ENCODE peak calls at places on chromosomes 16 and 17, in six cellular contexts. One of them, this sample, is unnamed. For H3K4me1, the result is how much of the 10 kb centered on the place peaks cover.

GRCh38 chr17:37607637-37608368 is 1.4 kb downstream of the SYNRG start:
- DNase-seq in CD4-positive, CD25-positive, alpha-beta regulatory T cell: no peak
- DNase-seq in tibial nerve: no peak
- DNase-seq in IMR-90: no peak
- DNase-seq in adrenal gland: no peak
- DNase-seq in heart left ventricle: no peak
- DNase-seq in this sample: peak

GRCh38 chr17:65674246-65675045 is 113.0 kb upstream of the AXIN2 start:
- DNase-seq in IMR-90: no peak
- DNase-seq in CD4-positive, CD25-positive, alpha-beta regulatory T cell: no peak
- DNase-seq in adrenal gland: no peak
- DNase-seq in heart left ventricle: no peak
- DNase-seq in tibial nerve: no peak
- DNase-seq in this sample: no peak

GRCh38 chr16:66988197-66988788 is at the start of gene CES4A:
- DNase-seq in IMR-90: peak
- DNase-seq in heart left ventricle: no peak
- DNase-seq in tibial nerve: peak
- DNase-seq in CD4-positive, CD25-positive, alpha-beta regulatory T cell: no peak
- DNase-seq in adrenal gland: peak
- DNase-seq in this sample: no peak

GRCh38 chr16:72523087-72523486 is 351.1 kb upstream of the PMFBP1 start:
- DNase-seq in IMR-90: no peak
- DNase-seq in tibial nerve: no peak
- DNase-seq in CD4-positive, CD25-positive, alpha-beta regulatory T cell: no peak
- DNase-seq in heart left ventricle: no peak
- DNase-seq in adrenal gland: no peak
- DNase-seq in this sample: no peak

GRCh38 chr17:64984776-64985521 is 65.7 kb upstream of the LRRC37A3 start:
- DNase-seq in heart left ventricle: no peak
- DNase-seq in CD4-positive, CD25-positive, alpha-beta regulatory T cell: peak
- DNase-seq in adrenal gland: peak
- DNase-seq in tibial nerve: no peak
- DNase-seq in IMR-90: peak
- DNase-seq in this sample: no peak

GRCh38 chr17:29911641-29912177 is 18.3 kb downstream of the SSH2 start:
- DNase-seq in IMR-90: peak
- DNase-seq in CD4-positive, CD25-positive, alpha-beta regulatory T cell: no peak
- DNase-seq in heart left ventricle: no peak
- DNase-seq in adrenal gland: no peak
- DNase-seq in tibial nerve: no peak
- DNase-seq in this sample: no peak

GRCh38 chr17:79838541-79839274 is 532 bp downstream of the CBX4 start:
- DNase-seq in heart left ventricle: no peak
- DNase-seq in tibial nerve: no peak
- DNase-seq in adrenal gland: peak
- DNase-seq in IMR-90: peak
- DNase-seq in CD4-positive, CD25-positive, alpha-beta regulatory T cell: peak
- DNase-seq in this sample: no peak

GRCh38 chr17:81325057-81325973 is 30.2 kb upstream of the SLC38A10 start:
- DNase-seq in heart left ventricle: no peak
- DNase-seq in adrenal gland: no peak
- DNase-seq in tibial nerve: no peak
- DNase-seq in IMR-90: no peak
- DNase-seq in CD4-positive, CD25-positive, alpha-beta regulatory T cell: no peak
- DNase-seq in this sample: no peak

GRCh38 chr16:716250-716607 is 1.3 kb downstream of the METRN start:
- DNase-seq in tibial nerve: peak
- DNase-seq in IMR-90: no peak
- DNase-seq in CD4-positive, CD25-positive, alpha-beta regulatory T cell: no peak
- DNase-seq in heart left ventricle: no peak
- DNase-seq in adrenal gland: peak
- DNase-seq in this sample: no peak

GRCh38 chr16:11118479-11118878 is 137.5 kb downstream of the SOCS1 start:
- DNase-seq in tibial nerve: no peak
- DNase-seq in adrenal gland: no peak
- DNase-seq in CD4-positive, CD25-positive, alpha-beta regulatory T cell: no peak
- DNase-seq in IMR-90: peak
- DNase-seq in heart left ventricle: no peak
- DNase-seq in this sample: no peak

GRCh38 chr16:1908983-1909382 is 9.2 kb downstream of the HS3ST6 start:
- DNase-seq in tibial nerve: no peak
- DNase-seq in adrenal gland: no peak
- DNase-seq in heart left ventricle: no peak
- DNase-seq in CD4-positive, CD25-positive, alpha-beta regulatory T cell: no peak
- DNase-seq in IMR-90: no peak
- DNase-seq in this sample: no peak

GRCh38 chr17:7858487-7858832 is 657 bp downstream of the CYB5D1 start:
- DNase-seq in adrenal gland: peak
- DNase-seq in heart left ventricle: peak
- DNase-seq in CD4-positive, CD25-positive, alpha-beta regulatory T cell: no peak
- DNase-seq in tibial nerve: no peak
- DNase-seq in IMR-90: peak
- DNase-seq in this sample: no peak

GRCh38 chr16:72198641-72199250 is 26.8 kb upstream of the PMFBP1 start:
- DNase-seq in heart left ventricle: no peak
- DNase-seq in IMR-90: no peak
- DNase-seq in tibial nerve: no peak
- DNase-seq in CD4-positive, CD25-positive, alpha-beta regulatory T cell: no peak
- DNase-seq in adrenal gland: peak
- DNase-seq in this sample: no peak

GRCh38 chr16:27684047-27684446 is 134.1 kb downstream of the KATNIP start:
- DNase-seq in heart left ventricle: no peak
- DNase-seq in CD4-positive, CD25-positive, alpha-beta regulatory T cell: no peak
- DNase-seq in tibial nerve: no peak
- DNase-seq in IMR-90: no peak
- DNase-seq in adrenal gland: no peak
- DNase-seq in this sample: no peak

GRCh38 chr16:1564325-1564724 is 30.9 kb downstream of the TMEM204 start:
- DNase-seq in tibial nerve: no peak
- DNase-seq in adrenal gland: no peak
- DNase-seq in CD4-positive, CD25-positive, alpha-beta regulatory T cell: no peak
- DNase-seq in heart left ventricle: no peak
- DNase-seq in IMR-90: no peak
- DNase-seq in this sample: no peak

GRCh38 chr16:50669741-50670140 is 11.4 kb downstream of the SNX20 start:
- DNase-seq in tibial nerve: no peak
- DNase-seq in CD4-positive, CD25-positive, alpha-beta regulatory T cell: no peak
- DNase-seq in heart left ventricle: no peak
- DNase-seq in adrenal gland: no peak
- DNase-seq in IMR-90: no peak
- DNase-seq in this sample: no peak

GRCh38 chr16:89574681-89575246 is 794 bp upstream of the CPNE7 start:
- DNase-seq in heart left ventricle: no peak
- DNase-seq in tibial nerve: no peak
- DNase-seq in IMR-90: peak
- DNase-seq in CD4-positive, CD25-positive, alpha-beta regulatory T cell: no peak
- DNase-seq in adrenal gland: no peak
- DNase-seq in this sample: peak

GRCh38 chr17:17579691-17580090 is 11.8 kb downstream of the PEMT start:
- DNase-seq in tibial nerve: no peak
- DNase-seq in adrenal gland: no peak
- DNase-seq in CD4-positive, CD25-positive, alpha-beta regulatory T cell: no peak
- DNase-seq in IMR-90: no peak
- DNase-seq in heart left ventricle: no peak
- DNase-seq in this sample: no peak

GRCh38 chr17:3838206-3838605 is 7.8 kb downstream of the NCBP3 start:
- DNase-seq in adrenal gland: no peak
- DNase-seq in CD4-positive, CD25-positive, alpha-beta regulatory T cell: no peak
- DNase-seq in IMR-90: no peak
- DNase-seq in tibial nerve: no peak
- DNase-seq in heart left ventricle: no peak
- DNase-seq in this sample: no peak

GRCh38 chr17:38742431-38743308 is 5.5 kb downstream of the PCGF2 start:
- DNase-seq in adrenal gland: peak
- DNase-seq in tibial nerve: no peak
- DNase-seq in heart left ventricle: peak
- DNase-seq in CD4-positive, CD25-positive, alpha-beta regulatory T cell: no peak
- DNase-seq in IMR-90: peak
- DNase-seq in this sample: no peak

GRCh38 chr17:42679492-42680330 is 1.9 kb downstream of the CCR10 start:
- DNase-seq in IMR-90: peak
- DNase-seq in adrenal gland: peak
- DNase-seq in heart left ventricle: peak
- DNase-seq in CD4-positive, CD25-positive, alpha-beta regulatory T cell: peak
- DNase-seq in tibial nerve: no peak
- DNase-seq in this sample: peak

GRCh38 chr17:38602862-38603785 is 2.6 kb downstream of the SRCIN1 start:
- DNase-seq in CD4-positive, CD25-positive, alpha-beta regulatory T cell: no peak
- DNase-seq in heart left ventricle: no peak
- DNase-seq in IMR-90: no peak
- DNase-seq in tibial nerve: no peak
- DNase-seq in adrenal gland: no peak
- DNase-seq in this sample: no peak

GRCh38 chr17:58277107-58277506 is 3.6 kb downstream of the MPO start:
- DNase-seq in adrenal gland: no peak
- DNase-seq in IMR-90: peak
- DNase-seq in heart left ventricle: no peak
- DNase-seq in tibial nerve: no peak
- DNase-seq in CD4-positive, CD25-positive, alpha-beta regulatory T cell: no peak
- DNase-seq in this sample: no peak

GRCh38 chr16:87032554-87032953 is 284.6 kb downstream of the C16orf95 start:
- DNase-seq in adrenal gland: no peak
- DNase-seq in CD4-positive, CD25-positive, alpha-beta regulatory T cell: no peak
- DNase-seq in tibial nerve: no peak
- DNase-seq in heart left ventricle: no peak
- DNase-seq in IMR-90: no peak
- DNase-seq in this sample: no peak

DNA sequence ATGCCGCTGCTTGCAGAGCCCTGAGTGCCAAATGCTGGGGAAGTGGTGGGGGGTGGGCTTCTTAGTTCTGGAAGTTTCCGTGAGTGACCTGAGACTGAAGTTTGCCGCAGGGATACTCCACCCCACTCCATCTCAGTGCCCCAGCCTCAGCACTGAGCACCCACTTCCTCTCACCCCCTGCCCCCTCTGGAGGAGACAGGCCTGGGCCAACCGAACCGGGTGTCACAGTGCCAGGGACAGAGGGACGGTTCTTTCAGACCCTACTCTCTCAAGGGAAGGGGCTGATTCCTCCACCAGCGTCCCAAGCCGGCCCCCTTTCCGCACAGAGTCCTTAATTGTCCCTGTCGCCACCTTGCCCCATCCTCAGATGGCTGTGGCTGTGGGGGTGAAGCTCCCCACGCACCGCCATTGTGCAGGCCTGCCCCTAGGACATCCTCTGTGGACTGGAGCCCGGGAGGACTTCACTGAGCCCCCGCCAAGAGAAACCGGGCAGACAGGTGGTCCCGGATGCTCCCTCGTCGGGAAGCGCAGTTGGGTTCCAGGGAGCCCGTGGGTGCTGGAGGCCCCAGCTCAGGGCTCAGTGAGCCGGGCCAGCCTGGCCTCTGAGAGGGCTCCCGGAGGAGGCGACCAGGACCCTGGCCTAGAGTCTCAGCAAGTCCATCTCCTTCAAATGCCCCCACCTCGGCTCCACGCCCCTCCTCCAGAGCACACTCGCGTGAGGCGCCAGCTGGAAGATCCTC is 1.6 kb upstream of the KREMEN2 start:
- DNase-seq in IMR-90: no peak
- DNase-seq in CD4-positive, CD25-positive, alpha-beta regulatory T cell: no peak
- DNase-seq in adrenal gland: no peak
- DNase-seq in tibial nerve: no peak
- DNase-seq in heart left ventricle: no peak
- DNase-seq in this sample: no peak
- H3K4me1 ChIP-seq in IMR-90: under half
- H3K4me1 ChIP-seq in CD4-positive, CD25-positive, alpha-beta regulatory T cell: half or more
- H3K4me1 ChIP-seq in adrenal gland: under half
- H3K4me1 ChIP-seq in tibial nerve: under half
- H3K4me1 ChIP-seq in heart left ventricle: under half
- H3K4me1 ChIP-seq in this sample: under half

DNA sequence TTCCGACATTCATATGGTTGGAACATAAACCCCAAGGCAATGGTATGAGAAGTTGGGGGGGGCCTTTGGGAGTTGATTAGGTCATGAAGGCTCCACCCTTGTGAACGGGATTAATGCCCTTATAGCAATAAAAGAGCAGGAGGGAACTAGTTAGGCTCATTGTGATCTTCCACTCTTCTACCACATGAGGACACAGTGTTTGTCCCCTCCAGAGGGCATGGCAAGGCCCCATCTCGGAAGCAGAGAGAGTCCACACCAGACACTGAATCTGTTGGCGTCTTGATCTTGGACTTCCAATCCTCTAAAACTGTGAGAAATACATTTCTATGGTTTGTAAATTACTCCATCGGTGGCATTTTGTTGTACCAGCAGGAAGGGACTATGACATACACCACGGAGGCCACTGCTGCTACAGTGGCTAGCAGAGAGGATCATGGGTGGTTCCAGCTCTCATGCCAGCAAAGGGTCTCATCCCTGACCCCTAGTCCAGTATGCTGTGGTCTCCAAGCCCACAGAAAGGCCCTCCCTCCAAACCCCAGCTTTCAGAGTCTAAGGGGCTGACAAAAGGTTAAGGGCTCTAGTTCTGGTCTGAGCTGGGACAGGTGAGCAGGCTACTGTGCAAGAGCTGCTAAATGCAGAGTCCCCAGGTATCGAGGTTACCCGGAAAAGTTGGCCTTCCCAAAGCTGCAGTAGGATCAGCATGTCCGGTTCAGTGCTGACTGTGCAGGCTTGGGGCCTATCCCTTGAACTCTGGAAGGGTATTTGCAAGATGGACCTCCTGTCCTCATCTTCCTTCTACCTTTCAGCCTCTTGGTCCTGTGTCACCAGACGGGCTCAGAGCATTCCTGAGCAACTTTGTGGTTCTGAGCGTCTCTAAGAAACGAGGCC is 12.2 kb downstream of the CCR7 start:
- DNase-seq in tibial nerve: no peak
- DNase-seq in CD4-positive, CD25-positive, alpha-beta regulatory T cell: no peak
- DNase-seq in adrenal gland: peak
- DNase-seq in heart left ventricle: peak
- DNase-seq in IMR-90: no peak
- DNase-seq in this sample: no peak
- H3K4me1 ChIP-seq in tibial nerve: half or more
- H3K4me1 ChIP-seq in CD4-positive, CD25-positive, alpha-beta regulatory T cell: half or more
- H3K4me1 ChIP-seq in adrenal gland: under half
- H3K4me1 ChIP-seq in heart left ventricle: half or more
- H3K4me1 ChIP-seq in IMR-90: half or more
- H3K4me1 ChIP-seq in this sample: half or more

DNA sequence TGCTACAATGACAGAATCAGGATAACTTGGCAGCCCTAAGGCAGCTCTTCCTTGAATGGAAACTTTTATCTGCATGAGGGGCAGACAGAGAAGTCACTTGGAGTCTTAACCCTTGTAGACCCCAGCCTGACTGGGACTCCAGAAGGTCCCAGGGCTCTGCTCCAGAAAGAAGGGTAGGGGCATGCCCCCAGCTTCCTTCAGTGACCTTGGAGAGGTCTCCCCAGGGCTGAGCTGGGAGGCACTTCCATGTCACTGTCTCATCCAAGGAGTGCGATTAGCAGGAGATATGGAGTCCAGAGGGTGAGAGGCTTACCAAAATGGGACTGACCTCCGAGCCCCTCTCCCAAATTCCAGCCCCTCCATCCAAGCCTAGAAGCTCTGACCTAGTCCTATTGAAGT is 3.4 kb upstream of the NLRC5 start:
- DNase-seq in tibial nerve: no peak
- DNase-seq in CD4-positive, CD25-positive, alpha-beta regulatory T cell: no peak
- DNase-seq in heart left ventricle: no peak
- DNase-seq in IMR-90: no peak
- DNase-seq in adrenal gland: no peak
- DNase-seq in this sample: no peak
- H3K4me1 ChIP-seq in tibial nerve: under half
- H3K4me1 ChIP-seq in CD4-positive, CD25-positive, alpha-beta regulatory T cell: half or more
- H3K4me1 ChIP-seq in heart left ventricle: under half
- H3K4me1 ChIP-seq in IMR-90: under half
- H3K4me1 ChIP-seq in adrenal gland: under half
- H3K4me1 ChIP-seq in this sample: half or more

GRCh38 chr17:73799781-73800627 is 155.8 kb upstream of the SDK2 start:
- DNase-seq in tibial nerve: no peak
- DNase-seq in adrenal gland: peak
- DNase-seq in heart left ventricle: no peak
- DNase-seq in CD4-positive, CD25-positive, alpha-beta regulatory T cell: no peak
- DNase-seq in IMR-90: no peak
- DNase-seq in this sample: no peak
- H3K4me1 ChIP-seq in tibial nerve: under half
- H3K4me1 ChIP-seq in adrenal gland: under half
- H3K4me1 ChIP-seq in heart left ventricle: under half
- H3K4me1 ChIP-seq in CD4-positive, CD25-positive, alpha-beta regulatory T cell: under half
- H3K4me1 ChIP-seq in IMR-90: under half
- H3K4me1 ChIP-seq in this sample: under half